ENCODE peak calls at places on chromosomes 7 and 10, in six cellular contexts. F, P, R, E, Q and O are unnamed samples.

GRCh38 chr7:100676501-100677306 is 3.2 kb downstream of the GNB2 start:
- DNase-seq in F (no peak), P (no peak), R (no peak), E (no peak), Q (no peak), O (no peak)

GRCh38 chr10:44958196-44958896 is 1.3 kb upstream of the RASSF4 start:
- DNase-seq in F (peak), P (no peak), R (no peak), E (peak), Q (peak), O (peak)

GRCh38 chr7:30308392-30308791 is 24.0 kb downstream of the ZNRF2 start:
- DNase-seq in F (no peak), P (no peak), R (no peak), E (peak), Q (no peak), O (no peak)

GRCh38 chr10:86294346-86295265 is 72.0 kb downstream of the GRID1 start:
- DNase-seq in F (peak), P (no peak), R (no peak), E (no peak), Q (no peak), O (no peak)

GRCh38 chr10:42875792-42876191 is 93.2 kb downstream of the BMS1 start:
- DNase-seq in F (no peak), P (no peak), R (no peak), E (peak), Q (peak), O (peak)

GRCh38 chr10:60032723-60033122 is 126.4 kb upstream of the CCDC6 start:
- DNase-seq in F (no peak), P (peak), R (no peak), E (peak), Q (peak), O (peak)

GRCh38 chr7:74083928-74084721 is 521 bp downstream of the LIMK1 start:
- DNase-seq in F (peak), P (no peak), R (no peak), E (peak), Q (peak), O (peak)

GRCh38 chr10:104824378-104825006 is 183.4 kb downstream of the SORCS3 start:
- DNase-seq in F (peak), P (peak), R (peak), E (no peak), Q (peak), O (no peak)

GRCh38 chr10:127911218-127911866 is 4.4 kb downstream of the PTPRE start:
- DNase-seq in F (no peak), P (no peak), R (no peak), E (no peak), Q (no peak), O (no peak)

GRCh38 chr7:80372415-80372814 is 139.4 kb downstream of the GNAT3 start:
- DNase-seq in F (no peak), P (no peak), R (no peak), E (peak), Q (peak), O (peak)

GRCh38 chr7:2330506-2330905 is 16.3 kb upstream of the SNX8 start:
- DNase-seq in F (no peak), P (no peak), R (no peak), E (no peak), Q (no peak), O (no peak)

GRCh38 chr10:17046989-17047388 is 82.6 kb downstream of the CUBN start:
- DNase-seq in F (no peak), P (no peak), R (no peak), E (no peak), Q (no peak), O (no peak)

GRCh38 chr7:124996778-124997177 is 67.2 kb upstream of the POT1 start:
- DNase-seq in F (peak), P (no peak), R (peak), E (no peak), Q (peak), O (peak)

GRCh38 chr7:76051840-76052239 is 3.9 kb downstream of the MDH2 start:
- DNase-seq in F (no peak), P (no peak), R (no peak), E (peak), Q (peak), O (peak)

GRCh38 chr10:66916030-66916429 is 9.8 kb upstream of the LRRTM3 start:
- DNase-seq in F (no peak), P (no peak), R (no peak), E (no peak), Q (no peak), O (no peak)

DNA sequence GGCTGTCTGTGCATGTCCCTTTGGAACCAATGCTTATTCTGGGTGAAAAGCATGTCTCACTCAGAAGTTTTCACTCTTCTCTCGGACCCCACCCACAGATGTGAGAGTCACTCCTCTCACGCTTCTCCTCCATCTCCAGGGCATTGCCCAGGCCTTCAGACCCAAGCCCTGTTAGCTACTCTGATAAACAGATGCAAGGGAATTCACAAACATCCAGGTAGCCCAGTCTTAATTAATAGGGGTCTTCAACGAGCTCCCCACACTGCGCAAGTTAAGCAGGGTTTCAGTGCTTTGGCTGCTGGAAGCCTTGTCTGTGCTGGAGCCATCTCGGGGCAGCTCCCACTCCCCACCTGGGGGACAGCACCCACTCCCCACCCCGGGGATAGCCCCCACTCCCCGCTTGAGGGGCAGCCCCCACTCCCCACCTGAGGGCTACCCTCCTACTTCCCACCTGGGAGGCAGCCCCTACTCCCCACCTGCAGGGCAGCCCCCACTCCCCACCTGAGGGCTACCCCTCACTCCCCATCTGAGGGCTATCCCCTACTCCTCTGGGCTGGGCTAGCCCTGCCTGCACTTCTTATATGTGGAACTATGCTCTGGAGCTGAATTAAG is 8.7 kb downstream of the PKD1L1 start:
- DNase-seq in F (no peak), P (no peak), R (no peak), E (no peak), Q (no peak), O (no peak)
- H4K91ac ChIP-seq in F (no peak), P (no peak), R (no peak), E (peak), Q (no peak), O (no peak)

GRCh38 chr7:66930341-66930740 is 9.3 kb downstream of the TMEM248 start:
- DNase-seq in F (peak), P (peak), R (peak), E (peak), Q (no peak), O (peak)
- H2AFZ ChIP-seq in F (no peak), P (no peak), R (no peak), E (no peak), Q (no peak), O (no peak)

GRCh38 chr7:4775281-4776159 is at the start of gene AP5Z1:
- DNase-seq in F (peak), P (peak), R (peak), E (peak), Q (peak), O (peak)
- H4K8ac ChIP-seq in F (no peak), P (peak), R (peak), E (peak), Q (peak), O (peak)

DNA sequence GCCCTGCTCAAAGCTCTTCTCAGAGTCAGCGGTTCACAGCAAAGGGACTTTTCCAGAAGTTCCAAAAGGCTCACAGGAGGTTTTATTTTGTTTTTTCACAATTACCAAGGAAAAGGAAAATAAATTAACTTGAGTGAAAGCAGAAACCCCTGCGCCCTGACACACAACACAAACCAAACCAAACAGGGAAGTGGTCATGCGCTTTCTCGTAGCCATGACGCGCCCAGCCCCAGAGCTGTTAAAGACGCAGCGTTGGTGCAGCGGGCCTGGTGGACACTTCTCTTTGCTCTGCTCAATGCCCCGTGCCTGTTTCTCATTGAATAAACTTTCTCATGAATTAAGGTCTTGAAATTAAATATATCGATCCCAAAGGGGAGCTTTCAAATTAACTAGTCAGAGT is 134.4 kb upstream of the LYZL2 start:
- DNase-seq in F (no peak), P (no peak), R (no peak), E (no peak), Q (peak), O (no peak)
- H4K91ac ChIP-seq in F (no peak), P (no peak), R (no peak), E (no peak), Q (no peak), O (no peak)

GRCh38 chr7:32890553-32891045 is 961 bp downstream of the KBTBD2 start:
- DNase-seq in F (no peak), P (no peak), R (no peak), E (peak), Q (peak), O (peak)
- H2AFZ ChIP-seq in F (no peak), P (peak), R (peak), E (peak), Q (no peak), O (no peak)

DNA sequence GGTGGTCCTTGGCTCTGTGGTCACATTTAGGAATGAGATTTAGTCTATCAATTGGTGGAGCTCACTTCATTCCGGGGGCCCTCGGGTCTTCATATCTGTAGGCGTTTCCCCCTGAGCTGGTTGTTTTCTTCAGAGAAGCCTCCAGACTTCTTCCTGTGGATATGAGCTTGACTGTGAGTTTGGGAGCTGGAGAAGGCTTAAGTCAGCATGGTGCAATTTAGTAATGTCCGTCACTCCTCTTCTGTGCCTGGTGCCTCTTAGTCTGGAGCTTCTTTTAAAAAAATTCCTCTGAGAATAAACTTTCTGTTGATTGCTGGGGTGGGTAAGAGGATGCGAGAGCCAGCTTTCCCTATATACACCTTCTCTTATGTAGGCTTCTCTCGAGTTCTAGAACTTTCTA is 40.2 kb downstream of the HECW1 start:
- DNase-seq in F (no peak), P (no peak), R (no peak), E (no peak), Q (no peak), O (no peak)
- H4K8ac ChIP-seq in F (no peak), P (no peak), R (no peak), E (no peak), Q (no peak), O (no peak)

GRCh38 chr10:70546585-70546984 is 56.0 kb downstream of the PRF1 start:
- DNase-seq in F (no peak), P (no peak), R (no peak), E (no peak), Q (no peak), O (no peak)
- H4K91ac ChIP-seq in F (no peak), P (no peak), R (no peak), E (no peak), Q (no peak), O (no peak)

GRCh38 chr10:70148516-70148915 is 2.0 kb upstream of the TYSND1 start:
- DNase-seq in F (no peak), P (no peak), R (no peak), E (no peak), Q (no peak), O (no peak)

GRCh38 chr10:70144372-70145110 is 2.0 kb downstream of the TYSND1 start:
- DNase-seq in F (no peak), P (no peak), R (no peak), E (no peak), Q (no peak), O (no peak)

GRCh38 chr10:70145166-70145665 is 1.3 kb downstream of the TYSND1 start:
- DNase-seq in F (no peak), P (no peak), R (no peak), E (no peak), Q (no peak), O (peak)

GRCh38 chr10:70145666-70146488 is 623 bp downstream of the TYSND1 start:
- DNase-seq in F (peak), P (peak), R (no peak), E (peak), Q (peak), O (peak)

GRCh38 chr10:70146489-70147488 is at the start of gene TYSND1:
- DNase-seq in F (peak), P (peak), R (peak), E (peak), Q (peak), O (peak)
- H2AFZ ChIP-seq in F (no peak), P (peak), R (peak), E (peak), Q (peak), O (peak)